ENCODE peak calls at places on chromosomes 7 and 10, in four cellular contexts. One of them, this sample, is unnamed.

GRCh38 chr10:24118246-24118645 is 90.7 kb upstream of the KIAA1217 start:
- DNase-seq in upper lobe of right lung: no peak
- DNase-seq in colonic mucosa: no peak
- DNase-seq in fibroblast of the aortic adventitia: no peak
- DNase-seq in this sample: no peak

GRCh38 chr7:113083834-113084498 is 2.7 kb downstream of the GPR85 start:
- DNase-seq in upper lobe of right lung: no peak
- DNase-seq in colonic mucosa: no peak
- DNase-seq in fibroblast of the aortic adventitia: no peak
- DNase-seq in this sample: no peak

GRCh38 chr10:17427201-17427600 is 27.2 kb downstream of the ST8SIA6 start:
- DNase-seq in upper lobe of right lung: no peak
- DNase-seq in colonic mucosa: no peak
- DNase-seq in fibroblast of the aortic adventitia: no peak
- DNase-seq in this sample: no peak

GRCh38 chr7:22193361-22194016 is 163.5 kb downstream of the RAPGEF5 start:
- DNase-seq in upper lobe of right lung: no peak
- DNase-seq in colonic mucosa: no peak
- DNase-seq in fibroblast of the aortic adventitia: peak
- DNase-seq in this sample: peak

GRCh38 chr10:76150139-76150885 is 718.9 kb downstream of the LRMDA start:
- DNase-seq in upper lobe of right lung: peak
- DNase-seq in colonic mucosa: no peak
- DNase-seq in fibroblast of the aortic adventitia: no peak
- DNase-seq in this sample: no peak

GRCh38 chr7:27187702-27188665 is 3.0 kb upstream of the HOXA11 start:
- DNase-seq in upper lobe of right lung: peak
- DNase-seq in colonic mucosa: no peak
- DNase-seq in fibroblast of the aortic adventitia: no peak
- DNase-seq in this sample: peak

GRCh38 chr7:97307521-97308108 is 190.1 kb downstream of the SDHAF3 start:
- DNase-seq in upper lobe of right lung: no peak
- DNase-seq in colonic mucosa: no peak
- DNase-seq in fibroblast of the aortic adventitia: no peak
- DNase-seq in this sample: no peak

GRCh38 chr10:44517635-44518034 is 132.7 kb upstream of the CXCL12 start:
- DNase-seq in upper lobe of right lung: no peak
- DNase-seq in colonic mucosa: no peak
- DNase-seq in fibroblast of the aortic adventitia: no peak
- DNase-seq in this sample: no peak

GRCh38 chr7:37916017-37916672 is 472 bp downstream of the SFRP4 start:
- DNase-seq in upper lobe of right lung: peak
- DNase-seq in colonic mucosa: peak
- DNase-seq in fibroblast of the aortic adventitia: peak
- DNase-seq in this sample: peak

GRCh38 chr7:139573871-139574270 is 50.4 kb downstream of the CLEC2L start:
- DNase-seq in upper lobe of right lung: no peak
- DNase-seq in colonic mucosa: no peak
- DNase-seq in fibroblast of the aortic adventitia: no peak
- DNase-seq in this sample: no peak

GRCh38 chr10:129970404-129971364 is 6.6 kb upstream of the EBF3 start:
- DNase-seq in upper lobe of right lung: no peak
- DNase-seq in colonic mucosa: no peak
- DNase-seq in fibroblast of the aortic adventitia: peak
- DNase-seq in this sample: no peak

GRCh38 chr10:137031-137430 is 1.8 kb downstream of the ZMYND11 start:
- DNase-seq in upper lobe of right lung: no peak
- DNase-seq in colonic mucosa: no peak
- DNase-seq in fibroblast of the aortic adventitia: peak
- DNase-seq in this sample: peak

GRCh38 chr10:93680414-93681047 is 21.9 kb downstream of the FRA10AC1 start:
- DNase-seq in upper lobe of right lung: no peak
- DNase-seq in colonic mucosa: no peak
- DNase-seq in fibroblast of the aortic adventitia: peak
- DNase-seq in this sample: peak

GRCh38 chr10:133274751-133275682 is 1.7 kb downstream of the ADAM8 start:
- DNase-seq in upper lobe of right lung: no peak
- DNase-seq in colonic mucosa: no peak
- DNase-seq in fibroblast of the aortic adventitia: no peak
- DNase-seq in this sample: peak

GRCh38 chr10:46554166-46554781 is 2.2 kb downstream of the GPRIN2 start:
- DNase-seq in upper lobe of right lung: no peak
- DNase-seq in colonic mucosa: no peak
- DNase-seq in fibroblast of the aortic adventitia: no peak
- DNase-seq in this sample: no peak

GRCh38 chr10:106502651-106503050 is 661.9 kb downstream of the SORCS1 start:
- DNase-seq in upper lobe of right lung: no peak
- DNase-seq in colonic mucosa: no peak
- DNase-seq in fibroblast of the aortic adventitia: no peak
- DNase-seq in this sample: peak

GRCh38 chr7:99459087-99459486 is 6.9 kb downstream of the ATP5MF start:
- DNase-seq in upper lobe of right lung: no peak
- DNase-seq in colonic mucosa: no peak
- DNase-seq in fibroblast of the aortic adventitia: peak
- DNase-seq in this sample: no peak

GRCh38 chr10:133420579-133420978 is 3.8 kb downstream of the SPRN start:
- DNase-seq in upper lobe of right lung: no peak
- DNase-seq in colonic mucosa: no peak
- DNase-seq in fibroblast of the aortic adventitia: no peak
- DNase-seq in this sample: no peak

GRCh38 chr7:155051355-155051754 is 18.8 kb upstream of the HTR5A start:
- DNase-seq in upper lobe of right lung: no peak
- DNase-seq in colonic mucosa: no peak
- DNase-seq in fibroblast of the aortic adventitia: no peak
- DNase-seq in this sample: no peak

GRCh38 chr10:69874464-69874863 is 72.8 kb downstream of the COL13A1 start:
- DNase-seq in upper lobe of right lung: no peak
- DNase-seq in colonic mucosa: no peak
- DNase-seq in fibroblast of the aortic adventitia: peak
- DNase-seq in this sample: peak

GRCh38 chr10:111126073-111126472 is 49.2 kb downstream of the ADRA2A start:
- DNase-seq in upper lobe of right lung: no peak
- DNase-seq in colonic mucosa: no peak
- DNase-seq in fibroblast of the aortic adventitia: no peak
- DNase-seq in this sample: no peak

GRCh38 chr7:46321556-46322205 is 400.6 kb upstream of the IGFBP3 start:
- DNase-seq in upper lobe of right lung: no peak
- DNase-seq in colonic mucosa: no peak
- DNase-seq in fibroblast of the aortic adventitia: peak
- DNase-seq in this sample: peak

GRCh38 chr7:30912454-30912985 is 867 bp downstream of the AQP1 start:
- DNase-seq in upper lobe of right lung: no peak
- DNase-seq in colonic mucosa: no peak
- DNase-seq in fibroblast of the aortic adventitia: no peak
- DNase-seq in this sample: no peak

GRCh38 chr7:131105294-131105802 is 222.3 kb upstream of the MKLN1 start:
- DNase-seq in upper lobe of right lung: no peak
- DNase-seq in colonic mucosa: no peak
- DNase-seq in fibroblast of the aortic adventitia: peak
- DNase-seq in this sample: no peak

GRCh38 chr10:60954045-60954444 is 10.1 kb upstream of the RHOBTB1 start:
- DNase-seq in upper lobe of right lung: no peak
- DNase-seq in colonic mucosa: no peak
- DNase-seq in fibroblast of the aortic adventitia: no peak
- DNase-seq in this sample: no peak

GRCh38 chr10:102713483-102713813 is 749 bp downstream of the ARL3 start:
- DNase-seq in upper lobe of right lung: no peak
- DNase-seq in colonic mucosa: no peak
- DNase-seq in fibroblast of the aortic adventitia: no peak
- DNase-seq in this sample: no peak

GRCh38 chr7:121084256-121084655 is 95.7 kb downstream of the CPED1 start:
- DNase-seq in upper lobe of right lung: no peak
- DNase-seq in colonic mucosa: no peak
- DNase-seq in fibroblast of the aortic adventitia: no peak
- DNase-seq in this sample: no peak

GRCh38 chr7:32155712-32156111 is 85.5 kb upstream of the PDE1C start:
- DNase-seq in upper lobe of right lung: no peak
- DNase-seq in colonic mucosa: no peak
- DNase-seq in fibroblast of the aortic adventitia: peak
- DNase-seq in this sample: peak

GRCh38 chr7:126803060-126803665 is 449.6 kb downstream of the GRM8 start:
- DNase-seq in upper lobe of right lung: no peak
- DNase-seq in colonic mucosa: peak
- DNase-seq in fibroblast of the aortic adventitia: peak
- DNase-seq in this sample: peak

GRCh38 chr10:114825513-114826253 is 4.1 kb downstream of the FHIP2A start:
- DNase-seq in upper lobe of right lung: no peak
- DNase-seq in colonic mucosa: no peak
- DNase-seq in fibroblast of the aortic adventitia: peak
- DNase-seq in this sample: peak

DNA sequence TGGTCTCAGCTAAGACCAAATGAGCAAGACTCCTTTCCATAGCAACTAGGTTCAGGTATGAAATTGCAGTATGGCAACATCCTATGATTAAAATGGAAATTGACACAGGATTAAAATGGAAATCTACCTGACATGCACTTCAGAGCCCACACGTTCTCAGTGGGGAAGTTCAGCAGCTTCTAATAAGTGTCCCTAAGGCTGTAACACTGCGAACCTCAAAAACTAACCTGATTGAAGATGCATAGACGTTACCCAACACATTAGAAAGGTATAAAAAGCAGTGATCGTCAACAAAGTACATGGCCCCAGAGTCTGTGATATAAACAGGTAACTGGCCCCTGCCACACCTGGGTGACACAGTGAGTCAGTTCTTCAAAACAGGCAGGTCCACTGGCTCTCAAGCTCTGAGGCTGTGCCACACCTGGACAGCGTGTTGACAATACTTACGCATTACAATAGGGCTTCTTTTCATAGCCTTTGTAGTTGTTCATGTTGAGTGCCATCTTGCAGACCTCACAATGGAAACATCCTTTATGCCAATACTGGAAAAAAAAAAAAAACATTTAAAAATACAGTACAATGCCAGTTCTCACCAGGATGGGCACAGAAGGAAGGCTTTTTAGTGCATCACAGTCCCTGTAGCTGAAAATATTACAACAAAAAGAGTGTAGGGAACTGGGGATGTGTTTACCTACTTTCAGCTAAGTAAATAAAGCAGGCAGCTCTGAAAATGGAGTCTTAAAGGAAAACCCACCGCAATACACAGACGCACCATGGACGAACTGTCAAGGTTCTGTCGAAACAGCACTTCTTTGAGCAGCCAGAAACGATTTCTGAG is 275.0 kb upstream of the NEBL start:
- DNase-seq in upper lobe of right lung: no peak
- DNase-seq in colonic mucosa: peak
- DNase-seq in fibroblast of the aortic adventitia: no peak
- DNase-seq in this sample: no peak
- H3K4me3 ChIP-seq in upper lobe of right lung: peak
- H3K4me3 ChIP-seq in colonic mucosa: peak
- H3K4me3 ChIP-seq in fibroblast of the aortic adventitia: no peak
- H3K4me3 ChIP-seq in this sample: peak

DNA sequence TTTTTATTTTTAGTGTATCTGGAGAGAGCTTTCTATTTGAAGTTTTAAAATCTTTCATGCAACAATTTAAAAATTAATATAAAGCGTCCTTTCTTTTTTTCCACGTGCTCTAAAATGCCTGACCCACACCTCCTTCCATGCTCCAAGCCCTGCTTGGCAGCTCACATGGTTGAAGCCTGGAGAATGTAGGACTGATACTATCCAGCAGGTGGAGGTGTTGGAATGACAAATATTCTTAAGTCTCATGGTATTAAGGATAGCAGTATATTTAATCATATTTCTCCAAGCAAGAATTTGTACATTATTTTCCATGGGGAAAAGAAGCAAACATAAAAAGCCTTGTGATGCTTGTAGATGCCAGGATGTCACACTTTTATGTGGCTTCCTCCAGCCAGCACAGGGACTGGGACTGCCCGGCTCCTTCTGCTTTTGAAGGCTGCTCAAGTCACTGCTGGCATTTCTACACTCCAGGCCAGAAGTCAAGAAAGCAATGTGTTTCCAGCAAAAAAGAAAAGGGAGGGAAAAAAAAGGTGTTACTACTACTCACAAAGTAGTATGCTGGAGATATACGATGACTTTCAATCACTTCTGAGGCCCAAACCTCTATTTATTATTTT is 49.7 kb downstream of the BZW2 start:
- DNase-seq in upper lobe of right lung: no peak
- DNase-seq in colonic mucosa: peak
- DNase-seq in fibroblast of the aortic adventitia: peak
- DNase-seq in this sample: peak
- TF ChIP-seq CTCF in upper lobe of right lung: peak
- TF ChIP-seq CTCF in colonic mucosa: peak
- TF ChIP-seq CTCF in fibroblast of the aortic adventitia: peak
- TF ChIP-seq CTCF in this sample: peak

GRCh38 chr10:55858730-55859129 is 502.3 kb downstream of the ZWINT start:
- DNase-seq in upper lobe of right lung: no peak
- DNase-seq in colonic mucosa: no peak
- DNase-seq in fibroblast of the aortic adventitia: no peak
- DNase-seq in this sample: no peak
- H3K4me3 ChIP-seq in upper lobe of right lung: no peak
- H3K4me3 ChIP-seq in colonic mucosa: no peak
- H3K4me3 ChIP-seq in fibroblast of the aortic adventitia: no peak
- H3K4me3 ChIP-seq in this sample: no peak

GRCh38 chr7:73593207-73594045 is 15.0 kb upstream of the TBL2 start:
- DNase-seq in upper lobe of right lung: no peak
- DNase-seq in colonic mucosa: no peak
- DNase-seq in fibroblast of the aortic adventitia: no peak
- DNase-seq in this sample: no peak

GRCh38 chr7:73595358-73595757 is 17.0 kb upstream of the TBL2 start:
- DNase-seq in upper lobe of right lung: no peak
- DNase-seq in colonic mucosa: no peak
- DNase-seq in fibroblast of the aortic adventitia: no peak
- DNase-seq in this sample: no peak

GRCh38 chr7:73597978-73598782 is 19.8 kb upstream of the TBL2 start:
- DNase-seq in upper lobe of right lung: no peak
- DNase-seq in colonic mucosa: no peak
- DNase-seq in fibroblast of the aortic adventitia: no peak
- DNase-seq in this sample: no peak

GRCh38 chr7:73599151-73599882 is 20.9 kb upstream of the TBL2 start:
- DNase-seq in upper lobe of right lung: no peak
- DNase-seq in colonic mucosa: no peak
- DNase-seq in fibroblast of the aortic adventitia: no peak
- DNase-seq in this sample: no peak

DNA sequence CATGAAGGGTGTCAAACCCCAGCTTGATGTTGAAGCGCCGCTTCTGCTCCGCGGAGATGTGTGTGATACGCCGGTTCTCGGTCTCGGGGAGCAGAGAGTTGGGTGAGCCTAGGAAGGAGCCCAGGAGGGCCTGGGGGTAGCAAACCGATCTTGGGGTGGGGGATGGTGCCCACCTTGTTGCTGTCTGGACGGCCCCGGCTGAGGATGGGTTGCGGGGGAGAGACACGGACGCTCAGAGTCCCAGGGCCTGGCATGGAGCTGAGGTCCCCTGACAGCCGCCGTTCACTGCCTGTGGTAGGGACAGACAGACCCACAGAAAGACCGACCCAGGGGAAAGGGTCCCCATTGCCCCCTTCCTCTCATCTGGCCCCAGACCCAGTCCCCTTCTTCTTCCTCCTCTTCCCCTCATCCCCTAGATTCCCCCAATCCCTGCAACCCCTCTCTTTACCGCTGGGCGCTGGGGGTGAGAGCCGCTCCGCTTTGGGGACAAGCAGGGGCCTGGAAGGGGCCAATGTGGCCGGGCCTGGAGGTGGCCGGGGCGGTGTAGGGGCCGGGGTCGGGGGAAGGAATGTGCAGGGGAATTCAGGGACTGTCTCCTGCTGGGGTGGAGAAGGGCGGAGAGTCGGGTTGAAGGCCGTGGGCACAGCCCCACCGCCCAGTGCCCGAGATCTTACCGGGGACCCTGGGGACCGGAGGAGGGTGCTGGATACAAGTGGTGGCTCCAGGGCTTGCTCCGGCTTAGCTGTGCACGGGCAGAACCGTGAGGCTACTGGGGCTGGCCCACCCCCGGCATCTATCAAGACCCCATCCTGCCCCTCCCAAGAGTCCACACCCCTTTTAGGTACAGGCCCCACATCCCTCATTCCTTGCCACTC is 18.0 kb upstream of the TBL2 start:
- DNase-seq in upper lobe of right lung: no peak
- DNase-seq in colonic mucosa: no peak
- DNase-seq in fibroblast of the aortic adventitia: no peak
- DNase-seq in this sample: no peak
- TF ChIP-seq CTCF in upper lobe of right lung: no peak
- TF ChIP-seq CTCF in colonic mucosa: no peak
- TF ChIP-seq CTCF in fibroblast of the aortic adventitia: no peak
- TF ChIP-seq CTCF in this sample: no peak

This sample was measured in foreskin fibroblast.